ENCODE peak calls at places on chromosomes 5 and 9, in nine cellular contexts. One of them, this sample, is unnamed.

GRCh38 chr5:102375256-102375655 is 79.2 kb upstream of the SLCO4C1 start:
- DNase-seq in fibroblast of the aortic adventitia: no peak
- DNase-seq in stomach: no peak
- DNase-seq in tibial nerve: no peak
- DNase-seq in heart right ventricle: no peak
- DNase-seq in transverse colon: no peak
- DNase-seq in ascending aorta: no peak
- DNase-seq in tibial artery: no peak
- DNase-seq in fibroblast of lung: no peak
- DNase-seq in this sample: no peak

GRCh38 chr9:105154723-105155191 is 89.7 kb upstream of the SLC44A1 start:
- DNase-seq in tibial artery: no peak
- DNase-seq in tibial nerve: no peak
- DNase-seq in ascending aorta: no peak
- DNase-seq in stomach: no peak
- DNase-seq in fibroblast of lung: peak
- DNase-seq in fibroblast of the aortic adventitia: peak
- DNase-seq in heart right ventricle: no peak
- DNase-seq in transverse colon: no peak
- DNase-seq in this sample: no peak

GRCh38 chr5:21574429-21574828 is 1278.7 kb downstream of the CDH12 start:
- DNase-seq in fibroblast of the aortic adventitia: peak
- DNase-seq in ascending aorta: no peak
- DNase-seq in heart right ventricle: no peak
- DNase-seq in transverse colon: no peak
- DNase-seq in fibroblast of lung: no peak
- DNase-seq in tibial nerve: no peak
- DNase-seq in tibial artery: no peak
- DNase-seq in stomach: no peak
- DNase-seq in this sample: no peak

GRCh38 chr5:133827001-133827400 is 141.4 kb downstream of the C5orf15 start:
- DNase-seq in ascending aorta: no peak
- DNase-seq in tibial nerve: no peak
- DNase-seq in fibroblast of lung: no peak
- DNase-seq in transverse colon: no peak
- DNase-seq in fibroblast of the aortic adventitia: no peak
- DNase-seq in heart right ventricle: no peak
- DNase-seq in tibial artery: no peak
- DNase-seq in stomach: no peak
- DNase-seq in this sample: no peak

GRCh38 chr9:38346811-38347735 is 45.4 kb upstream of the ALDH1B1 start:
- DNase-seq in transverse colon: no peak
- DNase-seq in heart right ventricle: no peak
- DNase-seq in tibial artery: no peak
- DNase-seq in tibial nerve: no peak
- DNase-seq in fibroblast of lung: no peak
- DNase-seq in stomach: no peak
- DNase-seq in ascending aorta: no peak
- DNase-seq in fibroblast of the aortic adventitia: no peak
- DNase-seq in this sample: no peak

GRCh38 chr5:138643040-138643791 is 68.0 kb upstream of the HSPA9 start:
- DNase-seq in fibroblast of lung: no peak
- DNase-seq in heart right ventricle: no peak
- DNase-seq in transverse colon: no peak
- DNase-seq in fibroblast of the aortic adventitia: no peak
- DNase-seq in stomach: no peak
- DNase-seq in tibial nerve: no peak
- DNase-seq in ascending aorta: no peak
- DNase-seq in tibial artery: no peak
- DNase-seq in this sample: no peak

GRCh38 chr5:170333161-170333909 is 35.8 kb upstream of the LCP2 start:
- DNase-seq in tibial artery: no peak
- DNase-seq in stomach: peak
- DNase-seq in fibroblast of lung: no peak
- DNase-seq in ascending aorta: peak
- DNase-seq in tibial nerve: no peak
- DNase-seq in heart right ventricle: no peak
- DNase-seq in fibroblast of the aortic adventitia: no peak
- DNase-seq in transverse colon: peak
- DNase-seq in this sample: peak

GRCh38 chr9:114678847-114679246 is 3.1 kb downstream of the TEX48 start:
- DNase-seq in fibroblast of lung: peak
- DNase-seq in heart right ventricle: no peak
- DNase-seq in transverse colon: no peak
- DNase-seq in tibial nerve: no peak
- DNase-seq in stomach: no peak
- DNase-seq in fibroblast of the aortic adventitia: peak
- DNase-seq in tibial artery: no peak
- DNase-seq in ascending aorta: no peak
- DNase-seq in this sample: no peak

GRCh38 chr9:18909140-18910018 is 123.6 kb downstream of the SAXO1 start:
- DNase-seq in fibroblast of the aortic adventitia: no peak
- DNase-seq in fibroblast of lung: no peak
- DNase-seq in heart right ventricle: no peak
- DNase-seq in ascending aorta: no peak
- DNase-seq in stomach: no peak
- DNase-seq in tibial nerve: no peak
- DNase-seq in tibial artery: no peak
- DNase-seq in transverse colon: no peak
- DNase-seq in this sample: no peak

GRCh38 chr5:174920906-174921550 is 196.6 kb downstream of the MSX2 start:
- DNase-seq in fibroblast of the aortic adventitia: no peak
- DNase-seq in stomach: no peak
- DNase-seq in tibial nerve: no peak
- DNase-seq in tibial artery: no peak
- DNase-seq in heart right ventricle: no peak
- DNase-seq in fibroblast of lung: peak
- DNase-seq in transverse colon: no peak
- DNase-seq in ascending aorta: no peak
- DNase-seq in this sample: no peak

GRCh38 chr9:87810691-87811178 is 71.9 kb upstream of the SPATA31E1 start:
- DNase-seq in heart right ventricle: no peak
- DNase-seq in tibial artery: no peak
- DNase-seq in ascending aorta: no peak
- DNase-seq in tibial nerve: no peak
- DNase-seq in transverse colon: no peak
- DNase-seq in fibroblast of the aortic adventitia: no peak
- DNase-seq in stomach: no peak
- DNase-seq in fibroblast of lung: no peak
- DNase-seq in this sample: no peak

GRCh38 chr5:98909363-98909762 is 19.4 kb downstream of the CHD1 start:
- DNase-seq in fibroblast of lung: peak
- DNase-seq in tibial artery: no peak
- DNase-seq in stomach: no peak
- DNase-seq in transverse colon: no peak
- DNase-seq in ascending aorta: no peak
- DNase-seq in tibial nerve: no peak
- DNase-seq in heart right ventricle: no peak
- DNase-seq in fibroblast of the aortic adventitia: no peak
- DNase-seq in this sample: no peak

GRCh38 chr9:9557804-9558334 is 1054.9 kb downstream of the PTPRD start:
- DNase-seq in stomach: no peak
- DNase-seq in fibroblast of lung: no peak
- DNase-seq in heart right ventricle: no peak
- DNase-seq in fibroblast of the aortic adventitia: no peak
- DNase-seq in ascending aorta: no peak
- DNase-seq in tibial artery: no peak
- DNase-seq in transverse colon: no peak
- DNase-seq in tibial nerve: no peak
- DNase-seq in this sample: no peak

GRCh38 chr5:32712463-32713395 is 1.6 kb downstream of the NPR3 start:
- DNase-seq in ascending aorta: no peak
- DNase-seq in heart right ventricle: no peak
- DNase-seq in transverse colon: no peak
- DNase-seq in stomach: no peak
- DNase-seq in tibial nerve: no peak
- DNase-seq in fibroblast of lung: peak
- DNase-seq in fibroblast of the aortic adventitia: peak
- DNase-seq in tibial artery: no peak
- DNase-seq in this sample: peak

GRCh38 chr5:59799668-59800374 is 93.7 kb downstream of the PDE4D start:
- DNase-seq in fibroblast of the aortic adventitia: peak
- DNase-seq in ascending aorta: no peak
- DNase-seq in heart right ventricle: no peak
- DNase-seq in tibial nerve: peak
- DNase-seq in transverse colon: no peak
- DNase-seq in tibial artery: no peak
- DNase-seq in stomach: no peak
- DNase-seq in fibroblast of lung: no peak
- DNase-seq in this sample: peak

GRCh38 chr5:171975262-171975876 is 31.1 kb downstream of the FBXW11 start:
- DNase-seq in tibial artery: no peak
- DNase-seq in ascending aorta: no peak
- DNase-seq in heart right ventricle: no peak
- DNase-seq in tibial nerve: no peak
- DNase-seq in fibroblast of the aortic adventitia: peak
- DNase-seq in transverse colon: no peak
- DNase-seq in stomach: no peak
- DNase-seq in fibroblast of lung: peak
- DNase-seq in this sample: no peak

GRCh38 chr5:42089705-42090104 is 164.6 kb downstream of the FBXO4 start:
- DNase-seq in transverse colon: no peak
- DNase-seq in heart right ventricle: no peak
- DNase-seq in tibial artery: no peak
- DNase-seq in tibial nerve: no peak
- DNase-seq in fibroblast of lung: no peak
- DNase-seq in ascending aorta: no peak
- DNase-seq in fibroblast of the aortic adventitia: no peak
- DNase-seq in stomach: no peak
- DNase-seq in this sample: no peak

GRCh38 chr5:141973871-141974595 is 5.1 kb downstream of the RNF14 start:
- DNase-seq in transverse colon: no peak
- DNase-seq in heart right ventricle: no peak
- DNase-seq in fibroblast of lung: peak
- DNase-seq in tibial artery: no peak
- DNase-seq in fibroblast of the aortic adventitia: peak
- DNase-seq in tibial nerve: no peak
- DNase-seq in ascending aorta: no peak
- DNase-seq in stomach: no peak
- DNase-seq in this sample: no peak

GRCh38 chr5:6773342-6774035 is 60.3 kb downstream of the TENT4A start:
- DNase-seq in heart right ventricle: no peak
- DNase-seq in fibroblast of the aortic adventitia: no peak
- DNase-seq in transverse colon: no peak
- DNase-seq in stomach: no peak
- DNase-seq in fibroblast of lung: no peak
- DNase-seq in tibial artery: no peak
- DNase-seq in tibial nerve: no peak
- DNase-seq in ascending aorta: no peak
- DNase-seq in this sample: no peak

GRCh38 chr5:113102121-113102531 is 125.5 kb downstream of the DCP2 start:
- DNase-seq in fibroblast of lung: peak
- DNase-seq in fibroblast of the aortic adventitia: no peak
- DNase-seq in heart right ventricle: no peak
- DNase-seq in transverse colon: no peak
- DNase-seq in ascending aorta: no peak
- DNase-seq in stomach: no peak
- DNase-seq in tibial artery: no peak
- DNase-seq in tibial nerve: no peak
- DNase-seq in this sample: no peak

GRCh38 chr5:116249648-116250047 is 164.8 kb downstream of the COMMD10 start:
- DNase-seq in stomach: no peak
- DNase-seq in transverse colon: no peak
- DNase-seq in fibroblast of the aortic adventitia: no peak
- DNase-seq in ascending aorta: no peak
- DNase-seq in tibial artery: no peak
- DNase-seq in fibroblast of lung: no peak
- DNase-seq in heart right ventricle: no peak
- DNase-seq in tibial nerve: no peak
- DNase-seq in this sample: no peak
- TF ChIP-seq CTCF in stomach: no peak
- TF ChIP-seq CTCF in transverse colon: no peak
- TF ChIP-seq CTCF in fibroblast of the aortic adventitia: no peak
- TF ChIP-seq CTCF in ascending aorta: no peak
- TF ChIP-seq CTCF in tibial artery: no peak
- TF ChIP-seq CTCF in fibroblast of lung: no peak
- TF ChIP-seq CTCF in heart right ventricle: no peak
- TF ChIP-seq CTCF in tibial nerve: no peak
- TF ChIP-seq CTCF in this sample: no peak

DNA sequence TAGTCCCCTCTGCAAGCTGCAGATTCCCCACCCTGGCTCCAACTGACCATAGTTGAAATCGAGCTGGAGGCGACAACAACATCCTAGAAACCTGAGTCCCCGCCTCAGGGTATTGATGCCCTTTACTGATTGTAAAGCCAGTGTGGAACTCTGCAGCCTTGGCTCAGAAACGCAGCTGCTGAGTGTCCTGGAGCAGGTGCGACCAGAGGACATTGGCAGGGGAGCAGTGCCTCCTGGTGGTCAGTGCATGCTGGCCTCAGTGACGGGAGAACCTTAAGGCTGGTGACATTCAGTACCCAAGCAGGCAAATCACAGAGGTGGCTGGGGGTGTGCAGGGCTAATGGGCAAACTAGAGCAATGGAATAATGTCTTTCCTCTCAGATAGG is 20.4 kb upstream of the ZNF354B start:
- DNase-seq in stomach: peak
- DNase-seq in tibial nerve: peak
- DNase-seq in fibroblast of the aortic adventitia: no peak
- DNase-seq in heart right ventricle: no peak
- DNase-seq in fibroblast of lung: no peak
- DNase-seq in transverse colon: peak
- DNase-seq in ascending aorta: no peak
- DNase-seq in tibial artery: no peak
- DNase-seq in this sample: peak
- TF ChIP-seq CTCF in stomach: peak
- TF ChIP-seq CTCF in tibial nerve: peak
- TF ChIP-seq CTCF in fibroblast of the aortic adventitia: no peak
- TF ChIP-seq CTCF in heart right ventricle: no peak
- TF ChIP-seq CTCF in fibroblast of lung: peak
- TF ChIP-seq CTCF in transverse colon: peak
- TF ChIP-seq CTCF in ascending aorta: peak
- TF ChIP-seq CTCF in tibial artery: peak
- TF ChIP-seq CTCF in this sample: peak

DNA sequence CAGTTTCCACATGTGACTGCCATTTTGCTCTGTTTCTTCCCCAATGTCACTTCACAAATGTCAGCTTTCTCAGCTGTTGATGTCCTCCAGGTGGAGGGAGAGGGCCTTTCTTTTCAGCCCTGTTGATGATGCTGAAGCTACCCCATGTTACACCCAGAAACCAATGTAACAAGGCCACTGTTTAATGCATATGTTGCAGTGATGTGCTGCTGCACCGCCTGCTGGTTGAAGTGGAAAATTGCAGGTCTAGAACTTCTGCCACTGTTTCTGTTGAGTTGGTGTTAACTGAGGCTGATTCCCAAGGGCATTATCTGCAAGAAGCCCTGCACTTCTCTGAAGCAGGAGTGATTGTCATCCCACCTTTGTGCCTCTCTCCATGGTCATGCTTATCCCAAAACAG is 428.4 kb downstream of the KDM4C start:
- DNase-seq in transverse colon: no peak
- DNase-seq in tibial nerve: no peak
- DNase-seq in fibroblast of lung: no peak
- DNase-seq in tibial artery: no peak
- DNase-seq in stomach: no peak
- DNase-seq in fibroblast of the aortic adventitia: no peak
- DNase-seq in heart right ventricle: no peak
- DNase-seq in ascending aorta: no peak
- DNase-seq in this sample: peak
- TF ChIP-seq CTCF in transverse colon: peak
- TF ChIP-seq CTCF in tibial nerve: no peak
- TF ChIP-seq CTCF in fibroblast of lung: peak
- TF ChIP-seq CTCF in tibial artery: no peak
- TF ChIP-seq CTCF in stomach: peak
- TF ChIP-seq CTCF in fibroblast of the aortic adventitia: peak
- TF ChIP-seq CTCF in heart right ventricle: no peak
- TF ChIP-seq CTCF in ascending aorta: no peak
- TF ChIP-seq CTCF in this sample: peak

GRCh38 chr9:112166176-112167140 is 8.6 kb downstream of the SUSD1 start:
- DNase-seq in tibial nerve: peak
- DNase-seq in heart right ventricle: no peak
- DNase-seq in fibroblast of the aortic adventitia: peak
- DNase-seq in transverse colon: no peak
- DNase-seq in ascending aorta: no peak
- DNase-seq in fibroblast of lung: peak
- DNase-seq in tibial artery: no peak
- DNase-seq in stomach: no peak
- DNase-seq in this sample: no peak
- TF ChIP-seq CTCF in tibial nerve: no peak
- TF ChIP-seq CTCF in heart right ventricle: no peak
- TF ChIP-seq CTCF in fibroblast of the aortic adventitia: no peak
- TF ChIP-seq CTCF in transverse colon: no peak
- TF ChIP-seq CTCF in ascending aorta: peak
- TF ChIP-seq CTCF in fibroblast of lung: no peak
- TF ChIP-seq CTCF in tibial artery: peak
- TF ChIP-seq CTCF in stomach: peak
- TF ChIP-seq CTCF in this sample: no peak